ENCODE peak calls at places on chromosomes 2 and 18, in five cellular contexts. D, C, Y, T and W are unnamed samples.

GRCh38 chr2:65278450-65279030 is 50.9 kb downstream of the ACTR2 start:
- DNase-seq in D (no peak), C (no peak), Y (no peak), T (no peak), W (no peak)

GRCh38 chr2:46351388-46352141 is 54.4 kb downstream of the EPAS1 start:
- DNase-seq in D (no peak), C (no peak), Y (no peak), T (no peak), W (no peak)

GRCh38 chr2:129812071-129812470 is 167.4 kb upstream of the RAB6C start:
- DNase-seq in D (no peak), C (peak), Y (peak), T (peak), W (no peak)

GRCh38 chr2:117835990-117836760 is 21.7 kb downstream of the DDX18 start:
- DNase-seq in D (peak), C (peak), Y (no peak), T (peak), W (peak)

GRCh38 chr2:160392201-160392600 is 101.4 kb downstream of the RBMS1 start:
- DNase-seq in D (no peak), C (no peak), Y (no peak), T (no peak), W (no peak)

GRCh38 chr2:147197754-147198153 is 647.1 kb upstream of the ACVR2A start:
- DNase-seq in D (no peak), C (no peak), Y (no peak), T (no peak), W (no peak)

GRCh38 chr2:238868616-238869292 is 20.9 kb downstream of the TWIST2 start:
- DNase-seq in D (peak), C (no peak), Y (no peak), T (no peak), W (no peak)

GRCh38 chr18:5417342-5417741 is 121.8 kb upstream of the ZBTB14 start:
- DNase-seq in D (no peak), C (no peak), Y (no peak), T (peak), W (no peak)

GRCh38 chr2:234427081-234428058 is 69.5 kb downstream of the ARL4C start:
- DNase-seq in D (peak), C (peak), Y (peak), T (no peak), W (peak)

GRCh38 chr18:13147146-13147545 is 71.4 kb upstream of the LDLRAD4 start:
- DNase-seq in D (no peak), C (no peak), Y (no peak), T (no peak), W (no peak)

GRCh38 chr2:6011871-6012380 is 319.7 kb downstream of the SOX11 start:
- DNase-seq in D (no peak), C (no peak), Y (no peak), T (no peak), W (no peak)

GRCh38 chr18:49976810-49977209 is 163.5 kb upstream of the ACAA2 start:
- DNase-seq in D (no peak), C (no peak), Y (no peak), T (peak), W (no peak)

GRCh38 chr18:74468547-74469014 is 11.5 kb upstream of the DIPK1C start:
- DNase-seq in D (no peak), C (peak), Y (no peak), T (no peak), W (no peak)

GRCh38 chr18:47953471-47953931 is 23.0 kb upstream of the SMAD2 start:
- DNase-seq in D (no peak), C (no peak), Y (no peak), T (peak), W (no peak)

GRCh38 chr2:217822296-217823252 is 180.2 kb downstream of the TNS1 start:
- DNase-seq in D (no peak), C (no peak), Y (no peak), T (no peak), W (peak)

GRCh38 chr2:27135471-27135955 is 1.1 kb upstream of the PREB start:
- DNase-seq in D (no peak), C (no peak), Y (no peak), T (no peak), W (no peak)

GRCh38 chr2:72150961-72151356 is 3.3 kb upstream of the CYP26B1 start:
- DNase-seq in D (no peak), C (no peak), Y (no peak), T (no peak), W (no peak)

GRCh38 chr2:227908266-227909054 is 37.0 kb downstream of the DAW1 start:
- DNase-seq in D (no peak), C (no peak), Y (no peak), T (no peak), W (no peak)

GRCh38 chr2:8563814-8564474 is 117.9 kb upstream of the ID2 start:
- DNase-seq in D (no peak), C (no peak), Y (no peak), T (no peak), W (no peak)

GRCh38 chr2:176162911-176163654 is 6.0 kb downstream of the HOXD3 start:
- DNase-seq in D (no peak), C (no peak), Y (no peak), T (no peak), W (no peak)

GRCh38 chr2:202871161-202872141 is at the start of gene ICA1L:
- DNase-seq in D (no peak), C (peak), Y (peak), T (peak), W (peak)

GRCh38 chr2:239778861-239779591 is 246.1 kb downstream of the NDUFA10 start:
- DNase-seq in D (no peak), C (no peak), Y (no peak), T (no peak), W (no peak)

GRCh38 chr2:46827274-46827930 is 88.2 kb downstream of the MCFD2 start:
- DNase-seq in D (peak), C (no peak), Y (no peak), T (no peak), W (peak)

GRCh38 chr2:207481924-207482323 is 47.8 kb upstream of the CREB1 start:
- DNase-seq in D (no peak), C (no peak), Y (no peak), T (peak), W (no peak)

GRCh38 chr18:46632401-46633089 is 24.5 kb downstream of the LOXHD1 start:
- DNase-seq in D (no peak), C (no peak), Y (peak), T (peak), W (no peak)

GRCh38 chr2:137775529-137775928 is 188.7 kb upstream of the HNMT start:
- DNase-seq in D (no peak), C (peak), Y (no peak), T (no peak), W (no peak)

GRCh38 chr18:3824101-3824500 is 374.1 kb downstream of the TGIF1 start:
- DNase-seq in D (no peak), C (no peak), Y (no peak), T (no peak), W (no peak)

GRCh38 chr2:231203087-231203486 is 4.7 kb downstream of the ARMC9 start:
- DNase-seq in D (no peak), C (no peak), Y (no peak), T (no peak), W (no peak)

GRCh38 chr18:7941533-7941932 is 374.4 kb downstream of the PTPRM start:
- DNase-seq in D (no peak), C (peak), Y (no peak), T (no peak), W (no peak)

GRCh38 chr2:29452036-29452435 is 336.8 kb downstream of the CLIP4 start:
- DNase-seq in D (no peak), C (no peak), Y (no peak), T (no peak), W (no peak)